ENCODE peak calls at places on chromosome 17, in eight cellular contexts. One of them, this sample, is unnamed. For H3K4me1, the result is how much of the 10 kb centered on the place peaks cover.

GRCh38 chr17:68468785-68469184 is 11.5 kb upstream of the WIPI1 start:
- DNase-seq in ovary: no peak
- DNase-seq in tibial nerve: no peak
- DNase-seq in A549: no peak
- DNase-seq in K562: no peak
- DNase-seq in sigmoid colon: no peak
- DNase-seq in transverse colon: no peak
- DNase-seq in stomach: no peak
- DNase-seq in this sample: no peak

GRCh38 chr17:27597783-27598320 is 33.1 kb upstream of the LGALS9 start:
- DNase-seq in sigmoid colon: no peak
- DNase-seq in A549: no peak
- DNase-seq in transverse colon: no peak
- DNase-seq in tibial nerve: no peak
- DNase-seq in ovary: no peak
- DNase-seq in K562: no peak
- DNase-seq in stomach: no peak
- DNase-seq in this sample: no peak

GRCh38 chr17:74601944-74602572 is 10.0 kb upstream of the CD300LD start:
- DNase-seq in tibial nerve: no peak
- DNase-seq in ovary: no peak
- DNase-seq in K562: peak
- DNase-seq in transverse colon: peak
- DNase-seq in sigmoid colon: no peak
- DNase-seq in stomach: no peak
- DNase-seq in A549: peak
- DNase-seq in this sample: no peak

GRCh38 chr17:53837131-53837530 is 14.4 kb downstream of the KIF2B start:
- DNase-seq in sigmoid colon: no peak
- DNase-seq in K562: no peak
- DNase-seq in A549: no peak
- DNase-seq in transverse colon: no peak
- DNase-seq in ovary: no peak
- DNase-seq in stomach: no peak
- DNase-seq in tibial nerve: no peak
- DNase-seq in this sample: no peak

GRCh38 chr17:56653877-56654276 is 60.4 kb downstream of the NOG start:
- DNase-seq in ovary: no peak
- DNase-seq in sigmoid colon: no peak
- DNase-seq in tibial nerve: no peak
- DNase-seq in transverse colon: no peak
- DNase-seq in K562: peak
- DNase-seq in stomach: no peak
- DNase-seq in A549: peak
- DNase-seq in this sample: peak

GRCh38 chr17:83176272-83176955 is 97.0 kb downstream of the METRNL start:
- DNase-seq in sigmoid colon: peak
- DNase-seq in K562: no peak
- DNase-seq in transverse colon: no peak
- DNase-seq in stomach: no peak
- DNase-seq in tibial nerve: peak
- DNase-seq in ovary: no peak
- DNase-seq in A549: no peak
- DNase-seq in this sample: no peak

GRCh38 chr17:82825540-82826124 is 14.2 kb downstream of the ZNF750 start:
- DNase-seq in tibial nerve: no peak
- DNase-seq in ovary: no peak
- DNase-seq in K562: no peak
- DNase-seq in stomach: no peak
- DNase-seq in transverse colon: no peak
- DNase-seq in sigmoid colon: no peak
- DNase-seq in A549: no peak
- DNase-seq in this sample: no peak

GRCh38 chr17:82120148-82120547 is 22.1 kb upstream of the FASN start:
- DNase-seq in stomach: no peak
- DNase-seq in K562: no peak
- DNase-seq in A549: no peak
- DNase-seq in tibial nerve: no peak
- DNase-seq in transverse colon: no peak
- DNase-seq in sigmoid colon: no peak
- DNase-seq in ovary: no peak
- DNase-seq in this sample: no peak

GRCh38 chr17:66627985-66628384 is 206.9 kb upstream of the CACNG5 start:
- DNase-seq in tibial nerve: no peak
- DNase-seq in sigmoid colon: no peak
- DNase-seq in K562: no peak
- DNase-seq in A549: no peak
- DNase-seq in ovary: no peak
- DNase-seq in transverse colon: no peak
- DNase-seq in stomach: no peak
- DNase-seq in this sample: no peak

GRCh38 chr17:70810609-70811008 is 641.3 kb downstream of the KCNJ2 start:
- DNase-seq in stomach: no peak
- DNase-seq in A549: no peak
- DNase-seq in K562: no peak
- DNase-seq in sigmoid colon: no peak
- DNase-seq in ovary: no peak
- DNase-seq in transverse colon: no peak
- DNase-seq in tibial nerve: no peak
- DNase-seq in this sample: no peak

GRCh38 chr17:68576811-68577551 is 24.2 kb downstream of the FAM20A start:
- DNase-seq in stomach: no peak
- DNase-seq in K562: no peak
- DNase-seq in ovary: no peak
- DNase-seq in A549: no peak
- DNase-seq in tibial nerve: no peak
- DNase-seq in sigmoid colon: peak
- DNase-seq in transverse colon: no peak
- DNase-seq in this sample: no peak

GRCh38 chr17:3804503-3804931 is 3.5 kb upstream of the ITGAE start:
- DNase-seq in sigmoid colon: no peak
- DNase-seq in tibial nerve: no peak
- DNase-seq in stomach: no peak
- DNase-seq in ovary: no peak
- DNase-seq in A549: no peak
- DNase-seq in K562: no peak
- DNase-seq in transverse colon: no peak
- DNase-seq in this sample: no peak

GRCh38 chr17:172401-172800 is 9.0 kb downstream of the DOC2B start:
- DNase-seq in A549: no peak
- DNase-seq in ovary: no peak
- DNase-seq in transverse colon: no peak
- DNase-seq in K562: no peak
- DNase-seq in stomach: no peak
- DNase-seq in sigmoid colon: no peak
- DNase-seq in tibial nerve: no peak
- DNase-seq in this sample: no peak

GRCh38 chr17:45681706-45682105 is 102.4 kb upstream of the CRHR1 start:
- DNase-seq in K562: no peak
- DNase-seq in ovary: no peak
- DNase-seq in transverse colon: no peak
- DNase-seq in tibial nerve: no peak
- DNase-seq in sigmoid colon: no peak
- DNase-seq in stomach: no peak
- DNase-seq in A549: no peak
- DNase-seq in this sample: no peak

GRCh38 chr17:20266806-20267458 is 200.4 kb downstream of the LGALS9B start:
- DNase-seq in tibial nerve: no peak
- DNase-seq in K562: peak
- DNase-seq in stomach: no peak
- DNase-seq in A549: no peak
- DNase-seq in sigmoid colon: no peak
- DNase-seq in transverse colon: no peak
- DNase-seq in ovary: no peak
- DNase-seq in this sample: no peak

GRCh38 chr17:67718325-67718941 is 697 bp downstream of the NOL11 start:
- DNase-seq in tibial nerve: no peak
- DNase-seq in sigmoid colon: no peak
- DNase-seq in transverse colon: peak
- DNase-seq in K562: peak
- DNase-seq in A549: peak
- DNase-seq in stomach: no peak
- DNase-seq in ovary: no peak
- DNase-seq in this sample: no peak

GRCh38 chr17:3957735-3958134 is 6.5 kb downstream of the ATP2A3 start:
- DNase-seq in sigmoid colon: no peak
- DNase-seq in A549: no peak
- DNase-seq in K562: no peak
- DNase-seq in ovary: no peak
- DNase-seq in tibial nerve: no peak
- DNase-seq in transverse colon: no peak
- DNase-seq in stomach: no peak
- DNase-seq in this sample: no peak

GRCh38 chr17:49914096-49914490 is 54.9 kb upstream of the DLX4 start:
- DNase-seq in K562: no peak
- DNase-seq in stomach: no peak
- DNase-seq in sigmoid colon: no peak
- DNase-seq in A549: no peak
- DNase-seq in ovary: no peak
- DNase-seq in transverse colon: no peak
- DNase-seq in tibial nerve: no peak
- DNase-seq in this sample: no peak

GRCh38 chr17:1752425-1752941 is 9.4 kb upstream of the SERPINF1 start:
- DNase-seq in tibial nerve: no peak
- DNase-seq in K562: peak
- DNase-seq in A549: peak
- DNase-seq in transverse colon: peak
- DNase-seq in stomach: no peak
- DNase-seq in ovary: no peak
- DNase-seq in sigmoid colon: no peak
- DNase-seq in this sample: peak

GRCh38 chr17:56034120-56034757 is 119.0 kb upstream of the ANKFN1 start:
- DNase-seq in sigmoid colon: no peak
- DNase-seq in K562: no peak
- DNase-seq in tibial nerve: no peak
- DNase-seq in stomach: no peak
- DNase-seq in A549: no peak
- DNase-seq in transverse colon: no peak
- DNase-seq in ovary: no peak
- DNase-seq in this sample: no peak

GRCh38 chr17:75844530-75845057 is 390 bp upstream of the UNC13D start:
- DNase-seq in sigmoid colon: peak
- DNase-seq in ovary: no peak
- DNase-seq in K562: peak
- DNase-seq in tibial nerve: no peak
- DNase-seq in transverse colon: peak
- DNase-seq in A549: peak
- DNase-seq in stomach: peak
- DNase-seq in this sample: peak

GRCh38 chr17:59723041-59723440 is 15.6 kb downstream of the VMP1 start:
- DNase-seq in K562: no peak
- DNase-seq in transverse colon: no peak
- DNase-seq in stomach: no peak
- DNase-seq in sigmoid colon: no peak
- DNase-seq in tibial nerve: no peak
- DNase-seq in ovary: no peak
- DNase-seq in A549: no peak
- DNase-seq in this sample: no peak
- H3K4me1 ChIP-seq in K562: under half
- H3K4me1 ChIP-seq in transverse colon: under half
- H3K4me1 ChIP-seq in stomach: half or more
- H3K4me1 ChIP-seq in sigmoid colon: under half
- H3K4me1 ChIP-seq in tibial nerve: half or more
- H3K4me1 ChIP-seq in ovary: under half
- H3K4me1 ChIP-seq in A549: under half
- H3K4me1 ChIP-seq in this sample: under half

GRCh38 chr17:72011561-72011960 is 109.3 kb upstream of the SOX9 start:
- DNase-seq in K562: no peak
- DNase-seq in sigmoid colon: no peak
- DNase-seq in A549: no peak
- DNase-seq in transverse colon: no peak
- DNase-seq in stomach: no peak
- DNase-seq in ovary: no peak
- DNase-seq in tibial nerve: no peak
- DNase-seq in this sample: no peak
- TF ChIP-seq EP300 in K562: no peak
- TF ChIP-seq EP300 in sigmoid colon: no peak
- TF ChIP-seq EP300 in A549: no peak
- TF ChIP-seq EP300 in transverse colon: no peak
- TF ChIP-seq EP300 in stomach: no peak
- TF ChIP-seq EP300 in ovary: no peak
- TF ChIP-seq EP300 in tibial nerve: no peak
- TF ChIP-seq EP300 in this sample: no peak

GRCh38 chr17:77617516-77617915 is 341.0 kb upstream of the TNRC6C start:
- DNase-seq in A549: no peak
- DNase-seq in ovary: no peak
- DNase-seq in sigmoid colon: no peak
- DNase-seq in tibial nerve: no peak
- DNase-seq in K562: no peak
- DNase-seq in stomach: no peak
- DNase-seq in transverse colon: no peak
- DNase-seq in this sample: no peak
- H3K4me3 ChIP-seq in A549: no peak
- H3K4me3 ChIP-seq in ovary: no peak
- H3K4me3 ChIP-seq in sigmoid colon: no peak
- H3K4me3 ChIP-seq in tibial nerve: no peak
- H3K4me3 ChIP-seq in K562: no peak
- H3K4me3 ChIP-seq in stomach: no peak
- H3K4me3 ChIP-seq in transverse colon: no peak
- H3K4me3 ChIP-seq in this sample: no peak

GRCh38 chr17:77145635-77146632 is 5.2 kb downstream of the SEC14L1 start:
- DNase-seq in tibial nerve: peak
- DNase-seq in ovary: no peak
- DNase-seq in K562: no peak
- DNase-seq in stomach: peak
- DNase-seq in sigmoid colon: peak
- DNase-seq in A549: no peak
- DNase-seq in transverse colon: peak
- DNase-seq in this sample: no peak

GRCh38 chr17:77148109-77148958 is 7.6 kb downstream of the SEC14L1 start:
- DNase-seq in sigmoid colon: no peak
- DNase-seq in stomach: no peak
- DNase-seq in ovary: no peak
- DNase-seq in tibial nerve: no peak
- DNase-seq in A549: no peak
- DNase-seq in transverse colon: no peak
- DNase-seq in K562: no peak
- DNase-seq in this sample: no peak

GRCh38 chr17:77145209-77145608 is 4.4 kb downstream of the SEC14L1 start:
- DNase-seq in stomach: no peak
- DNase-seq in tibial nerve: no peak
- DNase-seq in K562: no peak
- DNase-seq in transverse colon: no peak
- DNase-seq in sigmoid colon: no peak
- DNase-seq in ovary: no peak
- DNase-seq in A549: no peak
- DNase-seq in this sample: no peak

GRCh38 chr17:77147357-77147801 is 6.6 kb downstream of the SEC14L1 start:
- DNase-seq in K562: no peak
- DNase-seq in A549: no peak
- DNase-seq in stomach: no peak
- DNase-seq in sigmoid colon: no peak
- DNase-seq in ovary: no peak
- DNase-seq in transverse colon: peak
- DNase-seq in tibial nerve: no peak
- DNase-seq in this sample: no peak

DNA sequence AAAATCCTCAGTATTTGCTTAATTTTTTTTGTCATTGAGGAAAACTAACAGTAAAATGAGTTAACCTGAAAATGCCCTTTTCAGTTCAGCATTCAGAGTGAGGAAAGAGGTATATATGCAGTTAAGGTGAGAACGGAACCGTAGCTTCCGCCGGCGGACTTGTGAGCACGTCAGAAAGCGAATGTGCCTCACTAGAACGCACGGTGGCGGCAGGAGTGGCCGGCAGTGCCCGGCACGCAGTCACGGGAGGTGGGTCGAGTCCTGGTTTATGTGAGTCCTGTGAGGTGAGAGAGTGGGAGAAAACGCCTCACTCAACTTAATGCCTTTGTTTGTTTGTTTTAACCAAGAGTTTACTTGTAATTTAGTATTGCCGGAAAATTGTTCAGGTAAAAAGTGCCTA is 6.1 kb downstream of the SEC14L1 start:
- DNase-seq in stomach: peak
- DNase-seq in sigmoid colon: no peak
- DNase-seq in tibial nerve: no peak
- DNase-seq in K562: no peak
- DNase-seq in transverse colon: peak
- DNase-seq in ovary: no peak
- DNase-seq in A549: no peak
- DNase-seq in this sample: peak
- H3K4me1 ChIP-seq in stomach: half or more
- H3K4me1 ChIP-seq in sigmoid colon: under half
- H3K4me1 ChIP-seq in tibial nerve: half or more
- H3K4me1 ChIP-seq in K562: under half
- H3K4me1 ChIP-seq in transverse colon: under half
- H3K4me1 ChIP-seq in ovary: under half
- H3K4me1 ChIP-seq in A549: under half
- H3K4me1 ChIP-seq in this sample: half or more

This sample was measured in upper lobe of left lung.